ENCODE peak calls at places on chromosomes 2 and 18, in four cellular contexts. One of them, this sample, is unnamed.

GRCh38 chr2:85409719-85410583 is at the start of gene CAPG:
- DNase-seq in uterus: peak; percentile 48
- DNase-seq in cardiac muscle cell: no peak
- DNase-seq in fibroblast of mammary gland: no peak
- DNase-seq in this sample: no peak

GRCh38 chr18:57434536-57435494 is at the start of gene ONECUT2:
- DNase-seq in fibroblast of mammary gland: peak; percentile 88
- DNase-seq in uterus: peak; percentile 86
- DNase-seq in cardiac muscle cell: peak; percentile 98
- DNase-seq in this sample: peak; percentile 98

GRCh38 chr2:65549262-65550036 is 117.0 kb upstream of the SPRED2 start:
- DNase-seq in fibroblast of mammary gland: no peak
- DNase-seq in cardiac muscle cell: no peak
- DNase-seq in uterus: no peak
- DNase-seq in this sample: no peak

GRCh38 chr2:69911985-69912563 is 2.8 kb upstream of the MXD1 start:
- DNase-seq in fibroblast of mammary gland: peak; percentile 65
- DNase-seq in uterus: no peak
- DNase-seq in cardiac muscle cell: peak; percentile 59
- DNase-seq in this sample: no peak

GRCh38 chr2:182655750-182656149 is 60.3 kb upstream of the DNAJC10 start:
- DNase-seq in cardiac muscle cell: no peak
- DNase-seq in fibroblast of mammary gland: no peak
- DNase-seq in uterus: no peak
- DNase-seq in this sample: no peak

GRCh38 chr2:235416816-235417499 is 76.9 kb upstream of the AGAP1 start:
- DNase-seq in uterus: no peak
- DNase-seq in cardiac muscle cell: no peak
- DNase-seq in fibroblast of mammary gland: peak; percentile 30
- DNase-seq in this sample: no peak

GRCh38 chr2:56191617-56192016 is 7.8 kb downstream of the CCDC85A start:
- DNase-seq in cardiac muscle cell: peak; percentile 45
- DNase-seq in fibroblast of mammary gland: peak; percentile 72
- DNase-seq in uterus: no peak
- DNase-seq in this sample: peak; percentile 52

GRCh38 chr2:53438056-53438455 is 329.5 kb upstream of the CHAC2 start:
- DNase-seq in uterus: no peak
- DNase-seq in fibroblast of mammary gland: no peak
- DNase-seq in cardiac muscle cell: no peak
- DNase-seq in this sample: no peak

GRCh38 chr18:78632111-78632541 is 347.5 kb upstream of the SALL3 start:
- DNase-seq in cardiac muscle cell: no peak
- DNase-seq in uterus: no peak
- DNase-seq in fibroblast of mammary gland: peak; percentile 12
- DNase-seq in this sample: no peak

GRCh38 chr2:96591054-96591453 is 47.1 kb downstream of the KANSL3 start:
- DNase-seq in uterus: no peak
- DNase-seq in fibroblast of mammary gland: no peak
- DNase-seq in cardiac muscle cell: no peak
- DNase-seq in this sample: no peak

GRCh38 chr2:28662044-28662443 is 89.6 kb upstream of the PPP1CB start:
- DNase-seq in cardiac muscle cell: no peak
- DNase-seq in fibroblast of mammary gland: no peak
- DNase-seq in uterus: no peak
- DNase-seq in this sample: no peak

GRCh38 chr2:46173636-46174253 is 123.5 kb upstream of the EPAS1 start:
- DNase-seq in uterus: no peak
- DNase-seq in cardiac muscle cell: no peak
- DNase-seq in fibroblast of mammary gland: no peak
- DNase-seq in this sample: no peak

GRCh38 chr2:241272298-241272721 is 43.2 kb downstream of the HDLBP start:
- DNase-seq in uterus: peak; percentile 45
- DNase-seq in cardiac muscle cell: peak; percentile 73
- DNase-seq in fibroblast of mammary gland: no peak
- DNase-seq in this sample: peak; percentile 62

GRCh38 chr18:49006641-49007136 is 55.9 kb upstream of the SMAD7 start:
- DNase-seq in cardiac muscle cell: no peak
- DNase-seq in uterus: no peak
- DNase-seq in fibroblast of mammary gland: no peak
- DNase-seq in this sample: no peak

GRCh38 chr2:60329225-60329624 is 224.2 kb downstream of the BCL11A start:
- DNase-seq in fibroblast of mammary gland: no peak
- DNase-seq in cardiac muscle cell: no peak
- DNase-seq in uterus: no peak
- DNase-seq in this sample: no peak

GRCh38 chr2:219543596-219544358 is at the start of the genes CHPF and TMEM198:
- DNase-seq in uterus: peak; percentile 99
- DNase-seq in cardiac muscle cell: peak; percentile 100
- DNase-seq in fibroblast of mammary gland: peak; percentile 96
- DNase-seq in this sample: peak; percentile 100

GRCh38 chr18:62758591-62758990 is 43.2 kb downstream of the PHLPP1 start:
- DNase-seq in uterus: no peak
- DNase-seq in fibroblast of mammary gland: no peak
- DNase-seq in cardiac muscle cell: no peak
- DNase-seq in this sample: no peak

GRCh38 chr2:66433945-66434678 is 813 bp upstream of the MEIS1 start:
- DNase-seq in cardiac muscle cell: peak; percentile 69
- DNase-seq in fibroblast of mammary gland: peak; percentile 65
- DNase-seq in uterus: peak; percentile 59
- DNase-seq in this sample: peak; percentile 78

GRCh38 chr2:221318751-221319150 is 253.4 kb downstream of the EPHA4 start:
- DNase-seq in cardiac muscle cell: no peak
- DNase-seq in fibroblast of mammary gland: no peak
- DNase-seq in uterus: no peak
- DNase-seq in this sample: no peak

GRCh38 chr2:64311948-64312621 is 141.9 kb upstream of the LGALSL start:
- DNase-seq in cardiac muscle cell: peak; percentile 58
- DNase-seq in fibroblast of mammary gland: peak; percentile 96
- DNase-seq in uterus: peak; percentile 69
- DNase-seq in this sample: peak; percentile 78

GRCh38 chr2:58101500-58101899 is 54.9 kb downstream of the VRK2 start:
- DNase-seq in cardiac muscle cell: no peak
- DNase-seq in fibroblast of mammary gland: no peak
- DNase-seq in uterus: no peak
- DNase-seq in this sample: no peak

GRCh38 chr2:10078001-10078400 is 2.2 kb downstream of the CYS1 start:
- DNase-seq in fibroblast of mammary gland: no peak
- DNase-seq in cardiac muscle cell: no peak
- DNase-seq in uterus: no peak
- DNase-seq in this sample: no peak

GRCh38 chr2:64498438-64498837 is 25.7 kb upstream of the AFTPH start:
- DNase-seq in uterus: no peak
- DNase-seq in cardiac muscle cell: no peak
- DNase-seq in fibroblast of mammary gland: no peak
- DNase-seq in this sample: no peak

GRCh38 chr2:217903859-217904613 is 98.8 kb downstream of the TNS1 start:
- DNase-seq in fibroblast of mammary gland: peak; percentile 40
- DNase-seq in cardiac muscle cell: no peak
- DNase-seq in uterus: peak; percentile 79
- DNase-seq in this sample: no peak

GRCh38 chr18:59605633-59606192 is 91.5 kb downstream of the CCBE1 start:
- DNase-seq in fibroblast of mammary gland: no peak
- DNase-seq in uterus: no peak
- DNase-seq in cardiac muscle cell: no peak
- DNase-seq in this sample: no peak

GRCh38 chr2:222038086-222038802 is 260.6 kb downstream of the PAX3 start:
- DNase-seq in uterus: no peak
- DNase-seq in fibroblast of mammary gland: peak; percentile 64
- DNase-seq in cardiac muscle cell: peak; percentile 39
- DNase-seq in this sample: no peak

GRCh38 chr18:41809652-41810051 is 145.4 kb upstream of the PIK3C3 start:
- DNase-seq in cardiac muscle cell: no peak
- DNase-seq in fibroblast of mammary gland: no peak
- DNase-seq in uterus: no peak
- DNase-seq in this sample: no peak

GRCh38 chr2:64654993-64655666 is 1.4 kb upstream of the SERTAD2 start:
- DNase-seq in fibroblast of mammary gland: peak; percentile 37
- DNase-seq in cardiac muscle cell: no peak
- DNase-seq in uterus: no peak
- DNase-seq in this sample: no peak

GRCh38 chr2:232372231-232373208 is 6.0 kb upstream of the ALPP start:
- DNase-seq in uterus: no peak
- DNase-seq in fibroblast of mammary gland: peak; percentile 76
- DNase-seq in cardiac muscle cell: no peak
- DNase-seq in this sample: no peak

GRCh38 chr18:50687491-50687890 is 127.6 kb downstream of the MAPK4 start:
- DNase-seq in cardiac muscle cell: no peak
- DNase-seq in uterus: no peak
- DNase-seq in fibroblast of mammary gland: no peak
- DNase-seq in this sample: no peak

GRCh38 chr2:42139141-42139540 is 30.0 kb upstream of the EML4 start:
- DNase-seq in cardiac muscle cell: no peak
- DNase-seq in uterus: no peak
- DNase-seq in fibroblast of mammary gland: no peak
- DNase-seq in this sample: no peak

GRCh38 chr2:157760949-157761348 is 115.2 kb downstream of the ACVR1 start:
- DNase-seq in cardiac muscle cell: no peak
- DNase-seq in uterus: no peak
- DNase-seq in fibroblast of mammary gland: no peak
- DNase-seq in this sample: no peak

GRCh38 chr2:39705638-39706037 is 39.9 kb downstream of the TMEM178A start:
- DNase-seq in fibroblast of mammary gland: no peak
- DNase-seq in uterus: no peak
- DNase-seq in cardiac muscle cell: no peak
- DNase-seq in this sample: no peak

GRCh38 chr2:206936006-206936405 is 3.3 kb upstream of the CPO start:
- DNase-seq in uterus: no peak
- DNase-seq in fibroblast of mammary gland: no peak
- DNase-seq in cardiac muscle cell: no peak
- DNase-seq in this sample: no peak

This sample was measured in ecto neural progenitor cell.